ENCODE peak calls at places on chromosome 1, in ten cellular contexts. One of them, this sample, is unnamed. For H3K36me3 and H3K4me1, the result is how much of the 10 kb centered on the place peaks cover.

GRCh38 chr1:223765036-223765718 is 52.8 kb downstream of the CAPN2 start:
- DNase-seq in fibroblast of lung: no peak
- DNase-seq in CD8-positive, alpha-beta T cell: no peak
- DNase-seq in A673: no peak
- DNase-seq in esophagus squamous epithelium: no peak
- DNase-seq in K562: no peak
- DNase-seq in endodermal cell: peak
- DNase-seq in SK-N-SH: no peak
- DNase-seq in pancreas: no peak
- DNase-seq in tibial artery: peak
- DNase-seq in this sample: no peak

GRCh38 chr1:184859381-184860105 is 104.9 kb upstream of the EDEM3 start:
- DNase-seq in fibroblast of lung: no peak
- DNase-seq in CD8-positive, alpha-beta T cell: no peak
- DNase-seq in A673: no peak
- DNase-seq in esophagus squamous epithelium: no peak
- DNase-seq in K562: no peak
- DNase-seq in endodermal cell: no peak
- DNase-seq in SK-N-SH: no peak
- DNase-seq in pancreas: no peak
- DNase-seq in tibial artery: no peak
- DNase-seq in this sample: no peak

GRCh38 chr1:22021061-22021460 is 19.6 kb downstream of the CELA3A start:
- DNase-seq in fibroblast of lung: no peak
- DNase-seq in CD8-positive, alpha-beta T cell: no peak
- DNase-seq in A673: no peak
- DNase-seq in esophagus squamous epithelium: no peak
- DNase-seq in K562: peak
- DNase-seq in endodermal cell: no peak
- DNase-seq in SK-N-SH: no peak
- DNase-seq in pancreas: no peak
- DNase-seq in tibial artery: no peak
- DNase-seq in this sample: no peak

GRCh38 chr1:172770081-172770480 is 111.2 kb downstream of the FASLG start:
- DNase-seq in fibroblast of lung: no peak
- DNase-seq in CD8-positive, alpha-beta T cell: no peak
- DNase-seq in A673: no peak
- DNase-seq in esophagus squamous epithelium: no peak
- DNase-seq in K562: no peak
- DNase-seq in endodermal cell: no peak
- DNase-seq in SK-N-SH: no peak
- DNase-seq in pancreas: no peak
- DNase-seq in tibial artery: no peak
- DNase-seq in this sample: no peak

GRCh38 chr1:74570797-74571492 is 58.5 kb upstream of the LRRC53 start:
- DNase-seq in fibroblast of lung: no peak
- DNase-seq in CD8-positive, alpha-beta T cell: no peak
- DNase-seq in A673: no peak
- DNase-seq in esophagus squamous epithelium: no peak
- DNase-seq in K562: no peak
- DNase-seq in endodermal cell: peak
- DNase-seq in SK-N-SH: peak
- DNase-seq in pancreas: peak
- DNase-seq in tibial artery: no peak
- DNase-seq in this sample: no peak

GRCh38 chr1:17574502-17574901 is 35.0 kb downstream of the ARHGEF10L start:
- DNase-seq in fibroblast of lung: no peak
- DNase-seq in CD8-positive, alpha-beta T cell: no peak
- DNase-seq in A673: no peak
- DNase-seq in esophagus squamous epithelium: no peak
- DNase-seq in K562: no peak
- DNase-seq in endodermal cell: peak
- DNase-seq in SK-N-SH: peak
- DNase-seq in pancreas: no peak
- DNase-seq in tibial artery: no peak
- DNase-seq in this sample: no peak

GRCh38 chr1:155179107-155180031 is 5.7 kb downstream of the TRIM46 start:
- DNase-seq in fibroblast of lung: no peak
- DNase-seq in CD8-positive, alpha-beta T cell: no peak
- DNase-seq in A673: no peak
- DNase-seq in esophagus squamous epithelium: no peak
- DNase-seq in K562: no peak
- DNase-seq in endodermal cell: peak
- DNase-seq in SK-N-SH: no peak
- DNase-seq in pancreas: peak
- DNase-seq in tibial artery: peak
- DNase-seq in this sample: peak

GRCh38 chr1:1922782-1923680 is 4.0 kb upstream of the TMEM52 start:
- DNase-seq in fibroblast of lung: no peak
- DNase-seq in CD8-positive, alpha-beta T cell: no peak
- DNase-seq in A673: no peak
- DNase-seq in esophagus squamous epithelium: no peak
- DNase-seq in K562: peak
- DNase-seq in endodermal cell: no peak
- DNase-seq in SK-N-SH: no peak
- DNase-seq in pancreas: peak
- DNase-seq in tibial artery: no peak
- DNase-seq in this sample: peak

GRCh38 chr1:192516776-192517297 is 58.7 kb upstream of the RGS1 start:
- DNase-seq in fibroblast of lung: no peak
- DNase-seq in CD8-positive, alpha-beta T cell: peak
- DNase-seq in A673: peak
- DNase-seq in esophagus squamous epithelium: no peak
- DNase-seq in K562: no peak
- DNase-seq in endodermal cell: no peak
- DNase-seq in SK-N-SH: no peak
- DNase-seq in pancreas: no peak
- DNase-seq in tibial artery: no peak
- DNase-seq in this sample: no peak

GRCh38 chr1:17134036-17134435 is 14.8 kb upstream of the PADI2 start:
- DNase-seq in fibroblast of lung: no peak
- DNase-seq in CD8-positive, alpha-beta T cell: no peak
- DNase-seq in A673: no peak
- DNase-seq in esophagus squamous epithelium: no peak
- DNase-seq in K562: no peak
- DNase-seq in endodermal cell: no peak
- DNase-seq in SK-N-SH: no peak
- DNase-seq in pancreas: no peak
- DNase-seq in tibial artery: no peak
- DNase-seq in this sample: no peak

GRCh38 chr1:67888707-67889106 is 55.4 kb upstream of the GNG12 start:
- DNase-seq in fibroblast of lung: no peak
- DNase-seq in CD8-positive, alpha-beta T cell: no peak
- DNase-seq in A673: no peak
- DNase-seq in esophagus squamous epithelium: no peak
- DNase-seq in K562: no peak
- DNase-seq in endodermal cell: peak
- DNase-seq in SK-N-SH: no peak
- DNase-seq in pancreas: no peak
- DNase-seq in tibial artery: no peak
- DNase-seq in this sample: no peak
- H3K36me3 ChIP-seq in fibroblast of lung: under half
- H3K36me3 ChIP-seq in CD8-positive, alpha-beta T cell: under half
- H3K36me3 ChIP-seq in A673: under half
- H3K36me3 ChIP-seq in esophagus squamous epithelium: under half
- H3K36me3 ChIP-seq in K562: under half
- H3K36me3 ChIP-seq in endodermal cell: under half
- H3K36me3 ChIP-seq in SK-N-SH: under half
- H3K36me3 ChIP-seq in pancreas: under half
- H3K36me3 ChIP-seq in tibial artery: under half
- H3K36me3 ChIP-seq in this sample: under half

GRCh38 chr1:20733361-20733975 is 965 bp upstream of the SH2D5 start:
- DNase-seq in fibroblast of lung: no peak
- DNase-seq in CD8-positive, alpha-beta T cell: no peak
- DNase-seq in A673: no peak
- DNase-seq in esophagus squamous epithelium: no peak
- DNase-seq in K562: no peak
- DNase-seq in endodermal cell: no peak
- DNase-seq in SK-N-SH: no peak
- DNase-seq in pancreas: no peak
- DNase-seq in tibial artery: no peak
- DNase-seq in this sample: no peak
- TF ChIP-seq CTCF in fibroblast of lung: no peak
- TF ChIP-seq CTCF in CD8-positive, alpha-beta T cell: no peak
- TF ChIP-seq CTCF in A673: peak
- TF ChIP-seq CTCF in esophagus squamous epithelium: no peak
- TF ChIP-seq CTCF in K562: no peak
- TF ChIP-seq CTCF in endodermal cell: no peak
- TF ChIP-seq CTCF in SK-N-SH: no peak
- TF ChIP-seq CTCF in pancreas: no peak
- TF ChIP-seq CTCF in tibial artery: no peak
- TF ChIP-seq CTCF in this sample: no peak

DNA sequence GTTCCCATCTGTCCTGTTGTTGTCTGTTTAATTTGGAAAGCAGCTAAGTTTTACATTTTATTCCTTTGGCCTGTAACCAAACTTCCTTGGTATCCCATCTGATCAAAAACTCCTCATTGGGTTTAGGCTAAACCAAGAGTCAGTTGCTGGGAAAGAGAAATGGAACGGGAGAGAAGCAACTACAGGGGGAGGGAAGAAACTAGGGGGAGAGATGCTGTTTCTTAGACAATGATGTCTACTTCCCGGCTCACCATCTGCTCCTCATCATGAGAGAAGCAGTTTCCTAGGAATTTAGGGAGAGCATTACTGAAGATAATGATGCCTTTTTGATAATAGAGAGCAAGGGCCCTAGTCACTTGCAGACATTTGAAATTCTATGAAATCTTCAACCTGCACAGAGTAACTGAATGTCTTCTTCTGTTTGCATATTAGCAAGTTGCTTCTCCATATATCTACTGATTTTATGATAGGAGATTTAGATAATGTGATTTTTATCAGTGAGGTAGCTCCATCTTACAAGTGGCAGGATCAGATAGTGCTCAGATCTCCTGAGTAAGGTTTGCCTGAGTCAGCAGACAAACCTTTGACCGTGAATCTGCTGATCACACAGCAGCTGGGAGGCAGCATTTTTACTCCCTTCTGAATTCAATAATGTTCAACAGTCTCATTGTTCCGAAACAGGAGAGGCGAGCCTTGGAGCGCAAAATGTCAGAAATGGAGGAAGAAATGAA is 141.6 kb downstream of the SYT2 start:
- DNase-seq in fibroblast of lung: no peak
- DNase-seq in CD8-positive, alpha-beta T cell: no peak
- DNase-seq in A673: no peak
- DNase-seq in esophagus squamous epithelium: no peak
- DNase-seq in K562: no peak
- DNase-seq in endodermal cell: no peak
- DNase-seq in SK-N-SH: no peak
- DNase-seq in pancreas: no peak
- DNase-seq in tibial artery: no peak
- DNase-seq in this sample: no peak
- H3K4me1 ChIP-seq in fibroblast of lung: under half
- H3K4me1 ChIP-seq in CD8-positive, alpha-beta T cell: under half
- H3K4me1 ChIP-seq in A673: under half
- H3K4me1 ChIP-seq in esophagus squamous epithelium: under half
- H3K4me1 ChIP-seq in K562: under half
- H3K4me1 ChIP-seq in endodermal cell: under half
- H3K4me1 ChIP-seq in SK-N-SH: under half
- H3K4me1 ChIP-seq in pancreas: under half
- H3K4me1 ChIP-seq in tibial artery: half or more
- H3K4me1 ChIP-seq in this sample: half or more

GRCh38 chr1:43447891-43448708 is 5.6 kb downstream of the HYI start:
- DNase-seq in fibroblast of lung: no peak
- DNase-seq in CD8-positive, alpha-beta T cell: no peak
- DNase-seq in A673: no peak
- DNase-seq in esophagus squamous epithelium: no peak
- DNase-seq in K562: no peak
- DNase-seq in endodermal cell: peak
- DNase-seq in SK-N-SH: no peak
- DNase-seq in pancreas: peak
- DNase-seq in tibial artery: no peak
- DNase-seq in this sample: peak
- H3K36me3 ChIP-seq in fibroblast of lung: under half
- H3K36me3 ChIP-seq in CD8-positive, alpha-beta T cell: under half
- H3K36me3 ChIP-seq in A673: under half
- H3K36me3 ChIP-seq in esophagus squamous epithelium: half or more
- H3K36me3 ChIP-seq in K562: half or more
- H3K36me3 ChIP-seq in endodermal cell: half or more
- H3K36me3 ChIP-seq in SK-N-SH: half or more
- H3K36me3 ChIP-seq in pancreas: half or more
- H3K36me3 ChIP-seq in tibial artery: half or more
- H3K36me3 ChIP-seq in this sample: half or more

DNA sequence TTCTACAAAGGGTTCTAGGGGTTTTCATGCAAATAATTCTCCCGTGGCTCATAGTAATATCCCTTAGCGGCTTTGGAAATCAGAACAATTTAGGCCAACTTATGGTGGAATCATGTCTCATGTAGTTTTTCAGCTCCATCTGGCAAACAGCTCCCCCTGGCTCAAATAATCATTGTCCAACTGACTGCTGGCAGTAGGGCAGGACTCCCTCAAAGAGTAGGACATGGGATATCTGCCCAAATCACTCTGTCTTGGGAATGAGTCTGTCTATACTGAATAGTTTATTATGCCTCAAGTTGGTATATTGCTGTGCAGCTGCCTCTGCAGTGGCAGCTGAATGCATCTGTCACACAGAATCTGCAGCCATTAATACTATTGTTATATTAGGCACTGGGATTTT is 255.7 kb downstream of the COL11A1 start:
- DNase-seq in fibroblast of lung: peak
- DNase-seq in CD8-positive, alpha-beta T cell: no peak
- DNase-seq in A673: no peak
- DNase-seq in esophagus squamous epithelium: no peak
- DNase-seq in K562: no peak
- DNase-seq in endodermal cell: no peak
- DNase-seq in SK-N-SH: peak
- DNase-seq in pancreas: no peak
- DNase-seq in tibial artery: no peak
- DNase-seq in this sample: no peak
- TF ChIP-seq CTCF in fibroblast of lung: no peak
- TF ChIP-seq CTCF in CD8-positive, alpha-beta T cell: no peak
- TF ChIP-seq CTCF in A673: no peak
- TF ChIP-seq CTCF in esophagus squamous epithelium: no peak
- TF ChIP-seq CTCF in K562: no peak
- TF ChIP-seq CTCF in endodermal cell: peak
- TF ChIP-seq CTCF in SK-N-SH: peak
- TF ChIP-seq CTCF in pancreas: no peak
- TF ChIP-seq CTCF in tibial artery: no peak
- TF ChIP-seq CTCF in this sample: no peak